ENCODE peak calls at places on chromosomes 6 and 20, in eight cellular contexts. Y is T-cell, I is AG08395, U is substantia nigra, S is SK-MEL-5, K is uterus, R is prostate gland, V is T1000. G is an unnamed sample.
A peak's percentile ranks its signal among the peaks of the same experiment; 100 is the strongest.

GRCh38 chr6:167726043-167726442 is 100.7 kb upstream of the AFDN start:
- DNase-seq in I (no peak), R (no peak), U (no peak), V (no peak), K (no peak), S (no peak), Y (no peak), G (no peak)

GRCh38 chr20:49874601-49875116 is 40.7 kb downstream of the SPATA2 start:
- DNase-seq in K (no peak), R (no peak), S (no peak), U (no peak), I (no peak), V (no peak), Y (no peak), G (no peak)

GRCh38 chr20:21125072-21125848 is 622 bp upstream of the KIZ start:
- DNase-seq in R (peak; percentile 43), K (peak; percentile 29), U (no peak), S (peak; percentile 74), V (peak; percentile 20), Y (no peak), I (peak; percentile 65), G (peak; percentile 55)

GRCh38 chr6:107488174-107488874 is 1.6 kb upstream of the SOBP start:
- DNase-seq in S (no peak), R (no peak), Y (no peak), I (no peak), K (no peak), U (no peak), V (no peak), G (peak; percentile 22)

GRCh38 chr6:11830105-11830504 is 51.5 kb upstream of the ADTRP start:
- DNase-seq in K (no peak), V (no peak), Y (no peak), U (no peak), S (no peak), R (no peak), I (no peak), G (no peak)

GRCh38 chr6:69631552-69632346 is 165.1 kb downstream of the LMBRD1 start:
- DNase-seq in Y (no peak), S (no peak), R (no peak), U (no peak), I (no peak), V (no peak), K (no peak), G (no peak)

GRCh38 chr6:4581468-4582420 is 194.5 kb upstream of the CDYL start:
- DNase-seq in K (no peak), V (peak; percentile 44), S (peak; percentile 22), Y (no peak), R (no peak), I (peak; percentile 90), U (no peak), G (peak; percentile 13)

GRCh38 chr6:423062-423798 is 31.7 kb downstream of the IRF4 start:
- DNase-seq in I (no peak), R (no peak), U (no peak), Y (no peak), K (no peak), S (no peak), V (no peak), G (no peak)

GRCh38 chr6:151974061-151974617 is 166.7 kb downstream of the ESR1 start:
- DNase-seq in U (no peak), Y (no peak), K (no peak), R (no peak), V (no peak), S (no peak), I (no peak), G (no peak)

GRCh38 chr20:8589956-8590355 is 457.9 kb downstream of the PLCB1 start:
- DNase-seq in I (peak; percentile 22), Y (no peak), S (no peak), V (no peak), K (no peak), U (no peak), R (no peak), G (no peak)

GRCh38 chr6:169556758-169557505 is 144.9 kb downstream of the WDR27 start:
- DNase-seq in K (no peak), S (no peak), R (no peak), V (no peak), U (no peak), Y (peak; percentile 17), I (no peak), G (no peak)

GRCh38 chr6:165876568-165876967 is 213.5 kb upstream of the PDE10A start:
- DNase-seq in S (no peak), V (no peak), I (no peak), Y (no peak), U (no peak), R (no peak), K (peak; percentile 74), G (peak; percentile 80)

GRCh38 chr6:111984081-111984480 is 69.8 kb upstream of the CCN6 start:
- DNase-seq in Y (no peak), S (no peak), K (no peak), V (no peak), I (no peak), U (no peak), R (no peak), G (no peak)

GRCh38 chr6:98352348-98352747 is 482.0 kb upstream of the POU3F2 start:
- DNase-seq in S (no peak), Y (no peak), U (no peak), R (no peak), K (no peak), I (no peak), V (no peak), G (no peak)

GRCh38 chr20:59561228-59561605 is 43.1 kb upstream of the PHACTR3 start:
- DNase-seq in V (no peak), R (no peak), K (no peak), S (no peak), U (no peak), Y (no peak), I (no peak), G (no peak)

G was measured in cardiac muscle cell.